ENCODE peak calls at places on chromosomes 6 and 20, in nine cellular contexts. R, J, O, Q, D, U, T, E and M are unnamed samples.

GRCh38 chr6:31122803-31123706 is 2.8 kb upstream of the CDSN start:
- DNase-seq in R (no peak), J (peak; percentile 84), O (no peak), Q (peak; percentile 91), D (no peak), U (no peak), T (no peak), E (peak; percentile 76), M (no peak)

GRCh38 chr6:42664718-42665117 is 57.7 kb downstream of the PRPH2 start:
- DNase-seq in R (no peak), J (no peak), O (no peak), Q (no peak), D (no peak), U (no peak), T (no peak), E (no peak), M (no peak)

GRCh38 chr6:71460933-71461332 is 172.3 kb downstream of the OGFRL1 start:
- DNase-seq in R (no peak), J (no peak), O (no peak), Q (no peak), D (no peak), U (no peak), T (no peak), E (no peak), M (no peak)

GRCh38 chr6:32139590-32139989 is 9.5 kb upstream of the FKBPL start:
- DNase-seq in R (no peak), J (no peak), O (no peak), Q (no peak), D (no peak), U (no peak), T (no peak), E (no peak), M (no peak)

GRCh38 chr6:55980627-55981211 is 105.3 kb upstream of the BMP5 start:
- DNase-seq in R (no peak), J (peak; percentile 41), O (no peak), Q (peak; percentile 66), D (peak; percentile 58), U (peak; percentile 3), T (peak; percentile 48), E (no peak), M (no peak)

GRCh38 chr20:51460569-51461265 is 81.8 kb downstream of the NFATC2 start:
- DNase-seq in R (no peak), J (no peak), O (no peak), Q (no peak), D (no peak), U (no peak), T (peak; percentile 97), E (no peak), M (no peak)

GRCh38 chr6:17816921-17817611 is 110.3 kb upstream of the NUP153 start:
- DNase-seq in R (no peak), J (no peak), O (no peak), Q (peak; percentile 18), D (no peak), U (no peak), T (peak; percentile 10), E (no peak), M (peak; percentile 37)

GRCh38 chr6:45946887-45947286 is 68.8 kb downstream of the CLIC5 start:
- DNase-seq in R (no peak), J (no peak), O (no peak), Q (no peak), D (no peak), U (no peak), T (no peak), E (no peak), M (no peak)

GRCh38 chr6:17179246-17180073 is 77.6 kb downstream of the STMND1 start:
- DNase-seq in R (no peak), J (no peak), O (no peak), Q (no peak), D (no peak), U (no peak), T (no peak), E (no peak), M (no peak)

GRCh38 chr6:156262014-156262413 is 515.2 kb upstream of the ARID1B start:
- DNase-seq in R (no peak), J (no peak), O (no peak), Q (no peak), D (no peak), U (no peak), T (no peak), E (no peak), M (no peak)

GRCh38 chr20:59190509-59190908 is 26.9 kb downstream of the ZNF831 start:
- DNase-seq in R (no peak), J (no peak), O (no peak), Q (no peak), D (no peak), U (no peak), T (no peak), E (no peak), M (no peak)

GRCh38 chr6:64505312-64505711 is 869.7 kb downstream of the PHF3 start:
- DNase-seq in R (peak; percentile 66), J (no peak), O (no peak), Q (no peak), D (peak; percentile 24), U (peak; percentile 2), T (peak; percentile 56), E (no peak), M (peak; percentile 70)

GRCh38 chr20:49286689-49287551 is 9.1 kb upstream of the ZNFX1 start:
- DNase-seq in R (no peak), J (no peak), O (no peak), Q (no peak), D (no peak), U (no peak), T (peak; percentile 63), E (no peak), M (no peak)

GRCh38 chr6:49835140-49835539 is 31.2 kb downstream of the CRISP1 start:
- DNase-seq in R (no peak), J (no peak), O (no peak), Q (no peak), D (no peak), U (no peak), T (no peak), E (no peak), M (no peak)

GRCh38 chr20:56200456-56200855 is 48.1 kb upstream of the MC3R start:
- DNase-seq in R (no peak), J (no peak), O (no peak), Q (no peak), D (no peak), U (peak; percentile 2), T (peak; percentile 50), E (no peak), M (no peak)

GRCh38 chr6:157984686-157985225 is 3.1 kb downstream of the SYNJ2 start:
- DNase-seq in R (no peak), J (no peak), O (no peak), Q (no peak), D (no peak), U (peak; percentile 42), T (peak; percentile 89), E (no peak), M (no peak)

DNA sequence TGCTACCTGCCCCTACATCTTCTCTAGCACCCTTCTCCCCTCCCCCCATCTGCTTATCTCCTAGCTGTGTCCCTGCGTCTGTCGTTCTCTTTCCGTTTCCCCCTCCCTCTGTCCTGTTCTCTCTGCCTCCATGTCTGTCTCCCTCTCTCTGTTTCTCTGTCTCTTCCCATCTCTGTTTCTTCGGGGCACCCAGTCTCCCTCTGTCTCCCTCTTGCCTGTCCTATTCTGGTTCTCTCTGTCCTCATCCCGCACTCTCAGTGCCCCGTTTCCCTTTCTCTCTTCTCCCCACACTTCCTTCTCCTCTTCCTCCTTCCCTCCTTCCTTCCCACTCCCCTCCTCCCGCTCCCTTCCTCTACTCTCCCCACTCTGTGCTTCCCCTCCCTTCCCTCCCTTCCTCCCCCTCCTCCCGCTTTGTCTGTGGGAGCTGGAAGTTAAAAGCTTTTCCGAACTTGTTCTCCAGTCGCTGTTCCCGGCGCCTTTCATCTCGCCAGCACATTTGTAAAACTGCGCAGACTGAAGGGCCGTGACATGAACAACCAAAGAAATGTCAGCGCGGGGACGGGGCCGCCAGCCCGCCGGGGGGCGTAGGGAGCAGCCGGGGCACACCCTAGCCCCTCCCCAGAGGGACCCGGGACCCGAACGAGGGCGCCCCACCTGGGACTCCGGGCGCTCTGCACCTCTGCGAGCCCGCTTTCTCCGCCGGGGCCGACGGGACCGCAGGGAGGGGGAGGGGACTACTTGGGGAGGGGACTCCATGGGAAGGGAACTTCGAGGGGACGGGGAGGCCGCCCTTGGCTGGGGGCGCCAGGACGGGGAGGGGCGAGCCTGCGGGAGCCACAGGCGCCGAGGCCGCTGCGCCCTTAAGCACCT is 4.0 kb upstream of the CDH22 start:
- DNase-seq in R (peak; percentile 84), J (no peak), O (no peak), Q (no peak), D (peak; percentile 60), U (peak; percentile 13), T (no peak), E (peak; percentile 50), M (peak; percentile 47)
- TF ChIP-seq CTCF in R (peak; percentile 71), J (no peak), O (no peak), Q (no peak), D (peak; percentile 40), U (no peak), T (no peak), E (no peak), M (no peak)

GRCh38 chr20:53841741-53842140 is 228.7 kb downstream of the BCAS1 start:
- DNase-seq in R (no peak), J (no peak), O (no peak), Q (no peak), D (no peak), U (no peak), T (no peak), E (no peak), M (no peak)

GRCh38 chr20:53838311-53838873 is 232.0 kb downstream of the BCAS1 start:
- DNase-seq in R (no peak), J (no peak), O (no peak), Q (no peak), D (no peak), U (no peak), T (no peak), E (no peak), M (no peak)

GRCh38 chr20:53842301-53843099 is 227.9 kb downstream of the BCAS1 start:
- DNase-seq in R (no peak), J (no peak), O (peak; percentile 57), Q (no peak), D (no peak), U (peak; percentile 67), T (no peak), E (no peak), M (no peak)

GRCh38 chr20:53839423-53840176 is 230.8 kb downstream of the BCAS1 start:
- DNase-seq in R (no peak), J (peak; percentile 12), O (peak; percentile 82), Q (no peak), D (no peak), U (peak; percentile 85), T (peak; percentile 95), E (peak; percentile 52), M (no peak)

GRCh38 chr20:53840462-53841000 is 229.9 kb downstream of the BCAS1 start:
- DNase-seq in R (no peak), J (no peak), O (no peak), Q (no peak), D (no peak), U (no peak), T (no peak), E (no peak), M (no peak)
- TF ChIP-seq CTCF in R (no peak), J (no peak), O (no peak), Q (no peak), D (no peak), U (no peak), T (no peak), E (no peak), M (no peak)

GRCh38 chr20:42483694-42484303 is 705.9 kb downstream of the PTPRT start:
- DNase-seq in R (peak; percentile 87), J (peak; percentile 20), O (no peak), Q (no peak), D (peak; percentile 29), U (peak; percentile 32), T (peak; percentile 53), E (no peak), M (peak; percentile 74)
- TF ChIP-seq CTCF in R (peak; percentile 96), J (no peak), O (no peak), Q (no peak), D (peak; percentile 60), U (peak; percentile 35), T (peak; percentile 90), E (no peak), M (peak; percentile 82)

GRCh38 chr6:52495859-52496396 is 75.8 kb downstream of the EFHC1 start:
- DNase-seq in R (no peak), J (no peak), O (no peak), Q (no peak), D (no peak), U (no peak), T (no peak), E (no peak), M (no peak)
- TF ChIP-seq CTCF in R (no peak), J (no peak), O (no peak), Q (no peak), D (no peak), U (no peak), T (no peak), E (no peak), M (no peak)